ENCODE peak calls at places on chromosomes 7 and 10, in five cellular contexts. J is RKO, B is fibroblast of lung, H is RWPE1, L is M059J. Q is an unnamed sample.
A peak's percentile ranks its signal among the peaks of the same experiment; 100 is the strongest.

GRCh38 chr10:99975942-99976809 is 33.6 kb downstream of the DNMBP start:
- DNase-seq in J (no peak), B (peak; percentile 97), H (no peak), L (peak; percentile 38), Q (no peak)

GRCh38 chr7:81810448-81811155 is 40.8 kb upstream of the HGF start:
- DNase-seq in J (no peak), B (no peak), H (no peak), L (no peak), Q (no peak)

GRCh38 chr10:124626759-124627380 is 117.3 kb downstream of the FAM53B start:
- DNase-seq in J (no peak), B (no peak), H (peak; percentile 80), L (no peak), Q (peak; percentile 91)

GRCh38 chr7:100917018-100917365 is 21.3 kb upstream of the ACHE start:
- DNase-seq in J (no peak), B (no peak), H (no peak), L (no peak), Q (no peak)

GRCh38 chr7:27775772-27776171 is 35.8 kb downstream of the TAX1BP1 start:
- DNase-seq in J (no peak), B (no peak), H (no peak), L (no peak), Q (no peak)

GRCh38 chr10:21732067-21732772 is 198.2 kb downstream of the MLLT10 start:
- DNase-seq in J (peak; percentile 4), B (peak; percentile 88), H (no peak), L (peak; percentile 38), Q (no peak)

GRCh38 chr7:49308787-49309186 is 384.4 kb downstream of the CDC14C start:
- DNase-seq in J (no peak), B (no peak), H (no peak), L (no peak), Q (no peak)

GRCh38 chr10:59360605-59361515 is 1.5 kb downstream of the FAM13C start:
- DNase-seq in J (no peak), B (no peak), H (no peak), L (peak; percentile 54), Q (no peak)

GRCh38 chr7:50787825-50788224 is 5.1 kb upstream of the GRB10 start:
- DNase-seq in J (no peak), B (no peak), H (no peak), L (no peak), Q (no peak)

GRCh38 chr7:24907311-24907886 is 72.6 kb downstream of the OSBPL3 start:
- DNase-seq in J (peak; percentile 75), B (peak; percentile 40), H (peak; percentile 87), L (peak; percentile 93), Q (no peak)

Q was measured in Peyer's patch.